ENCODE peak calls at places on chromosomes 3 and 15, in eight cellular contexts. One of them, this sample, is unnamed.
A peak's percentile ranks its signal among the peaks of the same experiment; 100 is the strongest.

GRCh38 chr3:133881492-133881891 is 14.2 kb downstream of the RAB6B start:
- DNase-seq in fibroblast of mammary gland: no peak
- DNase-seq in AG04450: no peak
- DNase-seq in mesothelial cell of epicardium: no peak
- DNase-seq in colonic mucosa: no peak
- DNase-seq in A549: no peak
- DNase-seq in cardiac fibroblast: no peak
- DNase-seq in activated CD8-positive, alpha-beta T cell treated with anti-CD3 and anti-CD28 coated beads for 36 hours: peak; percentile 19
- DNase-seq in this sample: no peak

GRCh38 chr15:25090073-25090733 is 135.4 kb downstream of the SNRPN start:
- DNase-seq in activated CD8-positive, alpha-beta T cell treated with anti-CD3 and anti-CD28 coated beads for 36 hours: no peak
- DNase-seq in mesothelial cell of epicardium: no peak
- DNase-seq in cardiac fibroblast: no peak
- DNase-seq in A549: no peak
- DNase-seq in fibroblast of mammary gland: no peak
- DNase-seq in colonic mucosa: no peak
- DNase-seq in AG04450: no peak
- DNase-seq in this sample: no peak

GRCh38 chr3:125381743-125382142 is 6.6 kb upstream of the ZNF148 start:
- DNase-seq in A549: no peak
- DNase-seq in colonic mucosa: no peak
- DNase-seq in cardiac fibroblast: peak; percentile 37
- DNase-seq in activated CD8-positive, alpha-beta T cell treated with anti-CD3 and anti-CD28 coated beads for 36 hours: peak; percentile 41
- DNase-seq in fibroblast of mammary gland: peak; percentile 48
- DNase-seq in mesothelial cell of epicardium: no peak
- DNase-seq in AG04450: no peak
- DNase-seq in this sample: no peak

GRCh38 chr15:50883903-50884302 is 24.6 kb upstream of the AP4E1 start:
- DNase-seq in A549: no peak
- DNase-seq in fibroblast of mammary gland: peak; percentile 78
- DNase-seq in mesothelial cell of epicardium: no peak
- DNase-seq in colonic mucosa: no peak
- DNase-seq in AG04450: no peak
- DNase-seq in activated CD8-positive, alpha-beta T cell treated with anti-CD3 and anti-CD28 coated beads for 36 hours: peak; percentile 54
- DNase-seq in cardiac fibroblast: peak; percentile 65
- DNase-seq in this sample: no peak

GRCh38 chr3:169147246-169148008 is 516.1 kb downstream of the MECOM start:
- DNase-seq in activated CD8-positive, alpha-beta T cell treated with anti-CD3 and anti-CD28 coated beads for 36 hours: peak; percentile 12
- DNase-seq in colonic mucosa: peak; percentile 68
- DNase-seq in AG04450: no peak
- DNase-seq in fibroblast of mammary gland: peak; percentile 29
- DNase-seq in cardiac fibroblast: peak; percentile 85
- DNase-seq in A549: peak; percentile 46
- DNase-seq in mesothelial cell of epicardium: peak; percentile 18
- DNase-seq in this sample: peak; percentile 79

GRCh38 chr3:162978136-162978535 is 1481.5 kb downstream of the OTOL1 start:
- DNase-seq in activated CD8-positive, alpha-beta T cell treated with anti-CD3 and anti-CD28 coated beads for 36 hours: no peak
- DNase-seq in fibroblast of mammary gland: peak; percentile 18
- DNase-seq in A549: no peak
- DNase-seq in colonic mucosa: no peak
- DNase-seq in cardiac fibroblast: peak; percentile 79
- DNase-seq in AG04450: no peak
- DNase-seq in mesothelial cell of epicardium: no peak
- DNase-seq in this sample: no peak

GRCh38 chr15:93028632-93029612 is 60.1 kb downstream of the RGMA start:
- DNase-seq in activated CD8-positive, alpha-beta T cell treated with anti-CD3 and anti-CD28 coated beads for 36 hours: peak; percentile 25
- DNase-seq in cardiac fibroblast: peak; percentile 98
- DNase-seq in colonic mucosa: peak; percentile 43
- DNase-seq in fibroblast of mammary gland: peak; percentile 98
- DNase-seq in AG04450: peak; percentile 77
- DNase-seq in A549: no peak
- DNase-seq in mesothelial cell of epicardium: no peak
- DNase-seq in this sample: no peak

GRCh38 chr3:43695863-43696262 is 5.1 kb downstream of the ABHD5 start:
- DNase-seq in mesothelial cell of epicardium: no peak
- DNase-seq in colonic mucosa: no peak
- DNase-seq in fibroblast of mammary gland: no peak
- DNase-seq in cardiac fibroblast: no peak
- DNase-seq in activated CD8-positive, alpha-beta T cell treated with anti-CD3 and anti-CD28 coated beads for 36 hours: no peak
- DNase-seq in A549: no peak
- DNase-seq in AG04450: no peak
- DNase-seq in this sample: no peak

GRCh38 chr3:124292329-124292728 is 300.4 kb upstream of the ROPN1 start:
- DNase-seq in AG04450: no peak
- DNase-seq in A549: no peak
- DNase-seq in colonic mucosa: peak; percentile 48
- DNase-seq in fibroblast of mammary gland: no peak
- DNase-seq in mesothelial cell of epicardium: no peak
- DNase-seq in cardiac fibroblast: no peak
- DNase-seq in activated CD8-positive, alpha-beta T cell treated with anti-CD3 and anti-CD28 coated beads for 36 hours: no peak
- DNase-seq in this sample: no peak

GRCh38 chr3:139301183-139301582 is 42.6 kb upstream of the MRPS22 start:
- DNase-seq in mesothelial cell of epicardium: no peak
- DNase-seq in A549: no peak
- DNase-seq in cardiac fibroblast: peak; percentile 43
- DNase-seq in AG04450: no peak
- DNase-seq in fibroblast of mammary gland: peak; percentile 47
- DNase-seq in colonic mucosa: no peak
- DNase-seq in activated CD8-positive, alpha-beta T cell treated with anti-CD3 and anti-CD28 coated beads for 36 hours: no peak
- DNase-seq in this sample: no peak

GRCh38 chr3:110575702-110576101 is 495.9 kb upstream of the NECTIN3 start:
- DNase-seq in colonic mucosa: no peak
- DNase-seq in mesothelial cell of epicardium: no peak
- DNase-seq in fibroblast of mammary gland: no peak
- DNase-seq in A549: no peak
- DNase-seq in cardiac fibroblast: no peak
- DNase-seq in activated CD8-positive, alpha-beta T cell treated with anti-CD3 and anti-CD28 coated beads for 36 hours: no peak
- DNase-seq in AG04450: no peak
- DNase-seq in this sample: no peak

GRCh38 chr15:48981941-48982340 is 18.2 kb upstream of the SHC4 start:
- DNase-seq in mesothelial cell of epicardium: no peak
- DNase-seq in cardiac fibroblast: no peak
- DNase-seq in A549: no peak
- DNase-seq in AG04450: no peak
- DNase-seq in colonic mucosa: no peak
- DNase-seq in fibroblast of mammary gland: no peak
- DNase-seq in activated CD8-positive, alpha-beta T cell treated with anti-CD3 and anti-CD28 coated beads for 36 hours: no peak
- DNase-seq in this sample: no peak

GRCh38 chr15:52288051-52288942 is 7.3 kb downstream of the MYO5C start:
- DNase-seq in colonic mucosa: peak; percentile 90
- DNase-seq in mesothelial cell of epicardium: no peak
- DNase-seq in cardiac fibroblast: peak; percentile 3
- DNase-seq in fibroblast of mammary gland: no peak
- DNase-seq in AG04450: peak; percentile 13
- DNase-seq in A549: peak; percentile 99
- DNase-seq in activated CD8-positive, alpha-beta T cell treated with anti-CD3 and anti-CD28 coated beads for 36 hours: no peak
- DNase-seq in this sample: no peak

GRCh38 chr15:34609658-34610057 is 26.2 kb upstream of the GOLGA8B start:
- DNase-seq in activated CD8-positive, alpha-beta T cell treated with anti-CD3 and anti-CD28 coated beads for 36 hours: peak; percentile 44
- DNase-seq in A549: no peak
- DNase-seq in cardiac fibroblast: no peak
- DNase-seq in fibroblast of mammary gland: no peak
- DNase-seq in colonic mucosa: no peak
- DNase-seq in AG04450: no peak
- DNase-seq in mesothelial cell of epicardium: no peak
- DNase-seq in this sample: no peak

GRCh38 chr3:53269888-53270880 is 14.4 kb upstream of the TKT start:
- DNase-seq in activated CD8-positive, alpha-beta T cell treated with anti-CD3 and anti-CD28 coated beads for 36 hours: peak; percentile 16
- DNase-seq in mesothelial cell of epicardium: no peak
- DNase-seq in cardiac fibroblast: peak; percentile 98
- DNase-seq in fibroblast of mammary gland: peak; percentile 96
- DNase-seq in AG04450: peak; percentile 89
- DNase-seq in colonic mucosa: peak; percentile 75
- DNase-seq in A549: peak; percentile 91
- DNase-seq in this sample: peak; percentile 33

GRCh38 chr15:93974804-93975481 is 256.4 kb upstream of the MCTP2 start:
- DNase-seq in activated CD8-positive, alpha-beta T cell treated with anti-CD3 and anti-CD28 coated beads for 36 hours: no peak
- DNase-seq in A549: peak; percentile 2
- DNase-seq in mesothelial cell of epicardium: no peak
- DNase-seq in fibroblast of mammary gland: peak; percentile 66
- DNase-seq in colonic mucosa: no peak
- DNase-seq in cardiac fibroblast: peak; percentile 17
- DNase-seq in AG04450: peak; percentile 16
- DNase-seq in this sample: no peak

GRCh38 chr15:41485226-41485625 is 8.4 kb upstream of the ITPKA start:
- DNase-seq in AG04450: no peak
- DNase-seq in colonic mucosa: no peak
- DNase-seq in activated CD8-positive, alpha-beta T cell treated with anti-CD3 and anti-CD28 coated beads for 36 hours: no peak
- DNase-seq in A549: no peak
- DNase-seq in fibroblast of mammary gland: no peak
- DNase-seq in mesothelial cell of epicardium: no peak
- DNase-seq in cardiac fibroblast: no peak
- DNase-seq in this sample: no peak

GRCh38 chr15:100158368-100158767 is 183.4 kb downstream of the ADAMTS17 start:
- DNase-seq in mesothelial cell of epicardium: no peak
- DNase-seq in AG04450: no peak
- DNase-seq in activated CD8-positive, alpha-beta T cell treated with anti-CD3 and anti-CD28 coated beads for 36 hours: no peak
- DNase-seq in colonic mucosa: no peak
- DNase-seq in A549: no peak
- DNase-seq in cardiac fibroblast: no peak
- DNase-seq in fibroblast of mammary gland: no peak
- DNase-seq in this sample: no peak

GRCh38 chr3:72797773-72798543 is 50.3 kb downstream of the SHQ1 start:
- DNase-seq in mesothelial cell of epicardium: no peak
- DNase-seq in AG04450: no peak
- DNase-seq in cardiac fibroblast: peak; percentile 54
- DNase-seq in colonic mucosa: no peak
- DNase-seq in fibroblast of mammary gland: peak; percentile 29
- DNase-seq in activated CD8-positive, alpha-beta T cell treated with anti-CD3 and anti-CD28 coated beads for 36 hours: no peak
- DNase-seq in A549: no peak
- DNase-seq in this sample: peak; percentile 30

DNA sequence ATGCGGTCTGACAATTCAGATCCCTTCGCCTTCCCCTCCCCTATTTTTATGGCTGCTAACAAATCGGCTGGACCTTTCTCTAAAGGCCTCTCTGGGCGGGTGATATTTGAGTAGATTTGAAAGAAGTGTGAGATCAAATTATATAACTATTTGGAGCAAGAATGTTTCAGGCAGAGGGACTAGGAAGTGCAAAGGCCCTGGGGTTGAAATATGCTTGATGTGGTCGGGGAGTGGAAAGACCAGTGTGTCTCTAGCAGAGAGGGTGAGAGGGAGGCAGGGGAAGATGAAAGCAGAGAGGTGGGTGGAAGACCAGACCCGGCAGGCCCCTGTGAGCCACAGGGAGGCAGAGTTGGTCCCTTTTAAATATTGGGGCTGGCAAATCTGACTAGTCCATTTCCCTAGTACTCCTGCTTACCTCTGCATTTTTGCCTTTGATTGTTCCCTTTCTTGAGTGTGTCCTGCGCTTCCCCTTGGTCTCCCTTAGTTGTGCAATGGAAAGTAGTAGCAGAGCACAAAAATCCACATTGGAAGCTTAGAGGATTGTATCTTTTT is 32.3 kb downstream of the SLCO3A1 start:
- DNase-seq in fibroblast of mammary gland: no peak
- DNase-seq in mesothelial cell of epicardium: no peak
- DNase-seq in activated CD8-positive, alpha-beta T cell treated with anti-CD3 and anti-CD28 coated beads for 36 hours: peak; percentile 46
- DNase-seq in cardiac fibroblast: no peak
- DNase-seq in AG04450: no peak
- DNase-seq in colonic mucosa: no peak
- DNase-seq in A549: no peak
- DNase-seq in this sample: no peak
- TF ChIP-seq CTCF in fibroblast of mammary gland: no peak
- TF ChIP-seq CTCF in mesothelial cell of epicardium: no peak
- TF ChIP-seq CTCF in activated CD8-positive, alpha-beta T cell treated with anti-CD3 and anti-CD28 coated beads for 36 hours: no peak
- TF ChIP-seq CTCF in cardiac fibroblast: peak; percentile 15
- TF ChIP-seq CTCF in AG04450: no peak
- TF ChIP-seq CTCF in colonic mucosa: no peak
- TF ChIP-seq CTCF in A549: peak; percentile 15
- TF ChIP-seq CTCF in this sample: no peak

GRCh38 chr15:88454867-88455810 is 12.0 kb downstream of the MRPL46 start:
- DNase-seq in A549: peak; percentile 78
- DNase-seq in activated CD8-positive, alpha-beta T cell treated with anti-CD3 and anti-CD28 coated beads for 36 hours: peak; percentile 67
- DNase-seq in mesothelial cell of epicardium: no peak
- DNase-seq in colonic mucosa: peak; percentile 60
- DNase-seq in cardiac fibroblast: peak; percentile 82
- DNase-seq in fibroblast of mammary gland: peak; percentile 71
- DNase-seq in AG04450: peak; percentile 33
- DNase-seq in this sample: peak; percentile 75
- TF ChIP-seq CTCF in A549: peak; percentile 83
- TF ChIP-seq CTCF in activated CD8-positive, alpha-beta T cell treated with anti-CD3 and anti-CD28 coated beads for 36 hours: peak; percentile 67
- TF ChIP-seq CTCF in mesothelial cell of epicardium: peak; percentile 61
- TF ChIP-seq CTCF in colonic mucosa: peak; percentile 57
- TF ChIP-seq CTCF in cardiac fibroblast: peak; percentile 81
- TF ChIP-seq CTCF in fibroblast of mammary gland: peak; percentile 77
- TF ChIP-seq CTCF in AG04450: peak; percentile 75
- TF ChIP-seq CTCF in this sample: peak; percentile 71

DNA sequence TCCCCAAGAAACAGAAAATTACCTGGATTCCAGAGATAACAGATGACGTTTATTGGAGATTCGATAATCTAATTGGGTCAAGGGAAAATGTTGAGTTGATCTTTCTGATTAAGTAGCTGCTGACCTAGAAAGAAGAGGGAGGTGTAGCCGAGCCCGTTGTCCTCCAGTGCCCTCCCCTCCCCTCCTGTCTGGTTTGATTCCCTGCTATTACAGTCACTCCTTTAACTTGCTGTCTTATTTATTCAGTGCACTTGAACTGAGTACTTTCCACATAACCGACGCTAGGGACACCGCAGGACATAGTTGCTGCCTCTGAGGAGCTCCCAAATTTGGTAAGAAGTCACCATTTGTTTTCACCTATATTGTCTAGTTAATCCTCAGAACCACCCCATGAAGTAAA is 103.7 kb downstream of the AQP9 start:
- DNase-seq in activated CD8-positive, alpha-beta T cell treated with anti-CD3 and anti-CD28 coated beads for 36 hours: no peak
- DNase-seq in fibroblast of mammary gland: no peak
- DNase-seq in colonic mucosa: no peak
- DNase-seq in A549: no peak
- DNase-seq in cardiac fibroblast: no peak
- DNase-seq in AG04450: no peak
- DNase-seq in mesothelial cell of epicardium: no peak
- DNase-seq in this sample: no peak
- TF ChIP-seq CTCF in activated CD8-positive, alpha-beta T cell treated with anti-CD3 and anti-CD28 coated beads for 36 hours: no peak
- TF ChIP-seq CTCF in fibroblast of mammary gland: no peak
- TF ChIP-seq CTCF in colonic mucosa: no peak
- TF ChIP-seq CTCF in A549: no peak
- TF ChIP-seq CTCF in cardiac fibroblast: no peak
- TF ChIP-seq CTCF in AG04450: no peak
- TF ChIP-seq CTCF in mesothelial cell of epicardium: no peak
- TF ChIP-seq CTCF in this sample: no peak

DNA sequence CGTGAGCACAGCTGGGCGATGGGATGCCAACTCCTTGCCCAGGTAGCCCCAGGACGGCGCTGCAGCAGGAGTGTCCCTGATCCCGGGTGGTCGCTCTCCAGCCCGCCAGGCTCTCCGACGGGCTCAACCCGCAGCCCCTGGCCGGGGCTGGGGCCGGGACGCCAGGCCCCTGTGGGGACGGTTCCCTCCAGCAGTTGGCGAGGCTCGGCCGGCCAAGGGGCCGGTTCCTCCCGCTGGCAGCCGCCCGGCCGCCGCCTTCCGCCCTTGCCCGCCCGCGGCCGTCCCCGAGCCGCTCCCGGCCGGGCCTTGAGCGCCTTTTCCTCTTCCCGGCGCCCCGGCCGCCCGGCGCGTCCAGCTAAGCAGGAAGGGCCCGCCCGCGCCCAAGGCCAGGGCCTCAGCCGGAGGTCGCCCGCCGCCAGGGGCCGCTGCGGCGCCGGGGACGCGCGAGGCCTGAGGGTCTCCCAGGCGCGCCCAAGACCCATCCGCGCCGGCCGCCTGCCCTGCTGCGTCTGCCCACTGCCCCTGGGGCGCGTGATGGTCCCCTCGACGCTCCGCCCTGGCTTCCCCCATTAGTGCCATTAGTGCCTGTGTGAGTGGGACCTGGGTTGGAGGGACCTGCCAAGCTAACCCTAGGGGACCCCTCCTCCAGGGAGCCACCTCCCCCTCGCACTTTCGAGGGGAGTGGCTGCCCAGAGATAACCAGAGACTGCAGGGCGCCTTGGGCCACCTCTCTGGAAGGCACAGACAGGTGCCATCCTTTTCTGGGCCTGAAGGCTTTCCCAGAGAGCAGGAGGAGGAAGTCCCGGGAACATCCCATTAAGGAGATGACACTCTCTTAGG is 106.4 kb downstream of the FBLN2 start:
- DNase-seq in A549: peak; percentile 62
- DNase-seq in fibroblast of mammary gland: peak; percentile 21
- DNase-seq in cardiac fibroblast: peak; percentile 54
- DNase-seq in colonic mucosa: no peak
- DNase-seq in mesothelial cell of epicardium: peak; percentile 64
- DNase-seq in activated CD8-positive, alpha-beta T cell treated with anti-CD3 and anti-CD28 coated beads for 36 hours: peak; percentile 40
- DNase-seq in AG04450: no peak
- DNase-seq in this sample: peak; percentile 90
- TF ChIP-seq CTCF in A549: peak; percentile 72
- TF ChIP-seq CTCF in fibroblast of mammary gland: no peak
- TF ChIP-seq CTCF in cardiac fibroblast: no peak
- TF ChIP-seq CTCF in colonic mucosa: peak; percentile 24
- TF ChIP-seq CTCF in mesothelial cell of epicardium: peak; percentile 47
- TF ChIP-seq CTCF in activated CD8-positive, alpha-beta T cell treated with anti-CD3 and anti-CD28 coated beads for 36 hours: peak; percentile 55
- TF ChIP-seq CTCF in AG04450: peak; percentile 24
- TF ChIP-seq CTCF in this sample: peak; percentile 67